ENCODE peak calls at places on chromosomes 3 and 15, in eight cellular contexts. O, T, N, U, R, S, H and Y are unnamed samples.
A peak's percentile ranks its signal among the peaks of the same experiment; 100 is the strongest.

GRCh38 chr3:46395210-46395661 is 11.6 kb downstream of the CCR5AS start:
- DNase-seq in O (no peak), T (no peak), N (no peak), U (peak; percentile 37), R (peak; percentile 52), S (no peak), H (no peak), Y (no peak)

GRCh38 chr3:127137113-127137512 is 55.8 kb upstream of the PRR23E start:
- DNase-seq in O (no peak), T (no peak), N (no peak), U (no peak), R (no peak), S (no peak), H (peak; percentile 31), Y (no peak)

GRCh38 chr3:3015472-3016089 is 94.6 kb downstream of the IL5RA start:
- DNase-seq in O (no peak), T (peak; percentile 3), N (peak; percentile 58), U (no peak), R (no peak), S (peak; percentile 40), H (no peak), Y (no peak)

GRCh38 chr15:82540984-82541431 is 751 bp upstream of the RPS17 start:
- DNase-seq in O (no peak), T (peak; percentile 14), N (peak; percentile 62), U (peak; percentile 30), R (peak; percentile 46), S (peak; percentile 12), H (no peak), Y (peak; percentile 29)

GRCh38 chr15:50884583-50884982 is 23.9 kb upstream of the AP4E1 start:
- DNase-seq in O (peak; percentile 25), T (peak; percentile 50), N (no peak), U (no peak), R (no peak), S (no peak), H (no peak), Y (no peak)

GRCh38 chr3:115148142-115148790 is 1.2 kb upstream of the ZBTB20 start:
- DNase-seq in O (no peak), T (peak; percentile 8), N (no peak), U (no peak), R (no peak), S (no peak), H (no peak), Y (no peak)

GRCh38 chr15:78440375-78441373 is 2.7 kb downstream of the IREB2 start:
- DNase-seq in O (no peak), T (no peak), N (no peak), U (no peak), R (no peak), S (no peak), H (no peak), Y (no peak)

GRCh38 chr3:76083992-76084391 is 298.6 kb upstream of the ZNF717 start:
- DNase-seq in O (no peak), T (peak; percentile 14), N (no peak), U (no peak), R (no peak), S (no peak), H (no peak), Y (no peak)

GRCh38 chr3:135143474-135143873 is 348.4 kb downstream of the EPHB1 start:
- DNase-seq in O (no peak), T (no peak), N (no peak), U (no peak), R (no peak), S (no peak), H (no peak), Y (no peak)

GRCh38 chr3:56207913-56208312 is 260.4 kb downstream of the ERC2 start:
- DNase-seq in O (no peak), T (no peak), N (no peak), U (no peak), R (no peak), S (no peak), H (no peak), Y (no peak)

GRCh38 chr3:133854971-133855370 is 40.7 kb downstream of the RAB6B start:
- DNase-seq in O (no peak), T (no peak), N (no peak), U (no peak), R (no peak), S (no peak), H (no peak), Y (no peak)

GRCh38 chr15:31266712-31267111 is 59.9 kb upstream of the KLF13 start:
- DNase-seq in O (no peak), T (no peak), N (no peak), U (no peak), R (no peak), S (no peak), H (no peak), Y (no peak)

GRCh38 chr15:32959077-32959476 is 235.4 kb downstream of the FMN1 start:
- DNase-seq in O (peak; percentile 20), T (peak; percentile 93), N (no peak), U (no peak), R (no peak), S (no peak), H (no peak), Y (no peak)

GRCh38 chr3:58308728-58309127 is 2.4 kb downstream of the HTD2 start:
- DNase-seq in O (no peak), T (no peak), N (no peak), U (no peak), R (no peak), S (no peak), H (no peak), Y (no peak)

GRCh38 chr15:31151301-31152233 is 50.0 kb upstream of the TRPM1 start:
- DNase-seq in O (no peak), T (no peak), N (no peak), U (no peak), R (no peak), S (no peak), H (no peak), Y (no peak)

GRCh38 chr3:115498898-115499297 is 124.4 kb upstream of the GAP43 start:
- DNase-seq in O (no peak), T (no peak), N (no peak), U (no peak), R (no peak), S (no peak), H (no peak), Y (no peak)

GRCh38 chr3:135084404-135084803 is 289.3 kb downstream of the EPHB1 start:
- DNase-seq in O (no peak), T (peak; percentile 10), N (no peak), U (no peak), R (no peak), S (no peak), H (no peak), Y (no peak)

GRCh38 chr3:77296527-77296926 is 256.6 kb downstream of the ROBO2 start:
- DNase-seq in O (no peak), T (peak; percentile 6), N (no peak), U (no peak), R (peak; percentile 6), S (no peak), H (no peak), Y (no peak)

GRCh38 chr3:65473746-65474145 is 565.0 kb downstream of the MAGI1 start:
- DNase-seq in O (peak; percentile 5), T (peak; percentile 22), N (no peak), U (no peak), R (no peak), S (no peak), H (no peak), Y (no peak)

GRCh38 chr3:142676151-142676550 is 47.7 kb upstream of the TRPC1 start:
- DNase-seq in O (no peak), T (no peak), N (no peak), U (no peak), R (no peak), S (no peak), H (no peak), Y (no peak)

GRCh38 chr3:108243243-108243642 is 21.0 kb upstream of the IFT57 start:
- DNase-seq in O (no peak), T (no peak), N (no peak), U (no peak), R (no peak), S (no peak), H (no peak), Y (no peak)

GRCh38 chr3:52150860-52151259 is 3.4 kb downstream of the POC1A start:
- DNase-seq in O (no peak), T (no peak), N (no peak), U (no peak), R (no peak), S (no peak), H (no peak), Y (no peak)

GRCh38 chr15:29131336-29132109 is 138.1 kb downstream of the NSMCE3 start:
- DNase-seq in O (no peak), T (no peak), N (no peak), U (no peak), R (no peak), S (no peak), H (no peak), Y (no peak)

GRCh38 chr3:151906751-151907150 is 33.3 kb downstream of the SUCNR1 start:
- DNase-seq in O (no peak), T (peak; percentile 59), N (no peak), U (no peak), R (no peak), S (no peak), H (no peak), Y (no peak)

GRCh38 chr3:151909720-151910405 is 36.4 kb downstream of the SUCNR1 start:
- DNase-seq in O (no peak), T (peak; percentile 87), N (no peak), U (no peak), R (no peak), S (no peak), H (no peak), Y (no peak)

GRCh38 chr3:151908399-151908798 is 35.0 kb downstream of the SUCNR1 start:
- DNase-seq in O (no peak), T (no peak), N (no peak), U (no peak), R (no peak), S (no peak), H (no peak), Y (no peak)

GRCh38 chr3:151912041-151912440 is 38.6 kb downstream of the SUCNR1 start:
- DNase-seq in O (peak; percentile 19), T (peak; percentile 84), N (no peak), U (no peak), R (no peak), S (no peak), H (no peak), Y (no peak)

GRCh38 chr3:151911462-151911861 is 38.0 kb downstream of the SUCNR1 start:
- DNase-seq in O (peak; percentile 65), T (peak; percentile 30), N (no peak), U (no peak), R (no peak), S (no peak), H (no peak), Y (no peak)
- H3K4me3 ChIP-seq in O (no peak overlapping the region), T (no peak overlapping the region), N (no peak overlapping the region), U (no peak overlapping the region), R (no peak overlapping the region), S (no peak overlapping the region), H (no peak overlapping the region), Y (no peak overlapping the region)

GRCh38 chr3:124230432-124230831 is 238.5 kb upstream of the ROPN1 start:
- DNase-seq in O (no peak), T (no peak), N (no peak), U (no peak), R (no peak), S (no peak), H (no peak), Y (no peak)
- H3K27me3 ChIP-seq in O (peaks cover 2% of the 10 kb centered on the region), T (no peaks in the 10 kb centered on the region), N (no peaks in the 10 kb centered on the region), U (no peaks in the 10 kb centered on the region), R (no peaks in the 10 kb centered on the region), S (no peaks in the 10 kb centered on the region), H (no peaks in the 10 kb centered on the region), Y (no peaks in the 10 kb centered on the region)

GRCh38 chr3:23202203-23202920 is 765 bp upstream of the UBE2E2 start:
- DNase-seq in O (peak; percentile 5), T (peak; percentile 15), N (no peak), U (peak; percentile 43), R (no peak), S (no peak), H (no peak), Y (no peak)
- H3K4me3 ChIP-seq in O (peak overlapping the region; percentile 87), T (peak overlapping the region; percentile 87), N (peak overlapping the region; percentile 96), U (peak overlapping the region; percentile 93), R (peak overlapping the region; percentile 70), S (peak overlapping the region; percentile 69), H (peak overlapping the region; percentile 97), Y (peak overlapping the region; percentile 53)

GRCh38 chr3:43998374-43998840 is 243.3 kb upstream of the TOPAZ1 start:
- DNase-seq in O (no peak), T (no peak), N (no peak), U (no peak), R (no peak), S (no peak), H (no peak), Y (no peak)
- H3K27me3 ChIP-seq in O (peaks cover 18% of the 10 kb centered on the region), T (peaks cover 57% of the 10 kb centered on the region), N (no peaks in the 10 kb centered on the region), U (peaks cover 53% of the 10 kb centered on the region), R (peaks cover 53% of the 10 kb centered on the region), S (peaks cover 96% of the 10 kb centered on the region), H (peaks cover 100% of the 10 kb centered on the region), Y (peaks cover 85% of the 10 kb centered on the region)